ENCODE peak calls at places on chromosomes 13 and 19, in four cellular contexts. Z, D, X and L are unnamed samples.

GRCh38 chr13:101382701-101383100 is 33.6 kb downstream of the NALCN start:
- DNase-seq in D (no peak), X (no peak), Z (no peak), L (no peak)

GRCh38 chr19:33167438-33167837 is 26.7 kb upstream of the LRP3 start:
- DNase-seq in X (no peak), D (no peak), Z (no peak), L (no peak)

GRCh38 chr19:36115453-36116343 is at the start of gene TBCB:
- DNase-seq in D (no peak), X (peak; percentile 89), Z (peak; percentile 78), L (peak; percentile 25)

GRCh38 chr19:39412867-39413268 is 399 bp downstream of the PLEKHG2 start:
- DNase-seq in D (no peak), X (peak; percentile 22), Z (no peak), L (no peak)

GRCh38 chr13:22800726-22801401 is 379.9 kb upstream of the SGCG start:
- DNase-seq in X (no peak), D (peak; percentile 12), Z (no peak), L (no peak)

GRCh38 chr19:34134190-34135032 is 37.9 kb upstream of the LSM14A start:
- DNase-seq in X (peak; percentile 98), D (peak; percentile 56), Z (peak; percentile 91), L (peak; percentile 70)

GRCh38 chr19:18848860-18849661 is 17.3 kb downstream of the UPF1 start:
- DNase-seq in Z (no peak), X (no peak), D (no peak), L (no peak)

GRCh38 chr19:46611791-46612190 is 10.7 kb downstream of the CALM3 start:
- DNase-seq in Z (no peak), X (no peak), D (no peak), L (no peak)

GRCh38 chr13:53873558-53873957 is 844.9 kb downstream of the OLFM4 start:
- DNase-seq in D (no peak), Z (peak; percentile 64), X (no peak), L (no peak)

GRCh38 chr13:113226873-113227272 is 17.5 kb downstream of the CUL4A start:
- DNase-seq in Z (no peak), D (no peak), X (no peak), L (no peak)

GRCh38 chr13:45511310-45512147 is 46.8 kb downstream of the COG3 start:
- DNase-seq in Z (no peak), X (peak; percentile 44), D (peak; percentile 24), L (peak; percentile 72)

GRCh38 chr19:27793128-27793643 is 1419.8 kb downstream of the UQCRFS1 start:
- DNase-seq in D (peak; percentile 61), X (peak; percentile 82), Z (peak; percentile 67), L (peak; percentile 87)

GRCh38 chr13:50320297-50320862 is 305.1 kb downstream of the KCNRG start:
- DNase-seq in Z (no peak), D (no peak), X (no peak), L (peak; percentile 84)

GRCh38 chr13:31012285-31013024 is 80.0 kb downstream of the TEX26 start:
- DNase-seq in D (no peak), Z (no peak), X (peak; percentile 8), L (peak; percentile 3)

GRCh38 chr13:42999491-42999890 is 7.5 kb upstream of the EPSTI1 start:
- DNase-seq in D (no peak), Z (no peak), X (no peak), L (no peak)

GRCh38 chr19:37551123-37551993 is 43.2 kb downstream of the ZNF571 start:
- DNase-seq in Z (peak; percentile 49), X (peak; percentile 63), D (no peak), L (no peak)

GRCh38 chr13:94031609-94032008 is 447.9 kb downstream of the DCT start:
- DNase-seq in Z (no peak), D (no peak), X (no peak), L (no peak)

GRCh38 chr19:2575734-2576481 is 100.0 kb downstream of the GADD45B start:
- DNase-seq in Z (no peak), D (no peak), X (no peak), L (peak; percentile 79)

GRCh38 chr13:104593251-104593576 is 1527.0 kb upstream of the SLC10A2 start:
- DNase-seq in Z (no peak), D (no peak), X (no peak), L (no peak)

GRCh38 chr13:74306496-74306895 is 172.3 kb upstream of the KLF12 start:
- DNase-seq in X (no peak), D (no peak), Z (no peak), L (no peak)

GRCh38 chr13:22897571-22898314 is 283.0 kb upstream of the SGCG start:
- DNase-seq in Z (no peak), X (no peak), D (no peak), L (no peak)

GRCh38 chr13:27171244-27171829 is at the start of gene USP12:
- DNase-seq in D (no peak), Z (peak; percentile 67), X (peak; percentile 48), L (no peak)

GRCh38 chr19:48745208-48745995 is 1.3 kb downstream of the IZUMO1 start:
- DNase-seq in X (peak; percentile 69), D (no peak), Z (peak; percentile 70), L (peak; percentile 51)

DNA sequence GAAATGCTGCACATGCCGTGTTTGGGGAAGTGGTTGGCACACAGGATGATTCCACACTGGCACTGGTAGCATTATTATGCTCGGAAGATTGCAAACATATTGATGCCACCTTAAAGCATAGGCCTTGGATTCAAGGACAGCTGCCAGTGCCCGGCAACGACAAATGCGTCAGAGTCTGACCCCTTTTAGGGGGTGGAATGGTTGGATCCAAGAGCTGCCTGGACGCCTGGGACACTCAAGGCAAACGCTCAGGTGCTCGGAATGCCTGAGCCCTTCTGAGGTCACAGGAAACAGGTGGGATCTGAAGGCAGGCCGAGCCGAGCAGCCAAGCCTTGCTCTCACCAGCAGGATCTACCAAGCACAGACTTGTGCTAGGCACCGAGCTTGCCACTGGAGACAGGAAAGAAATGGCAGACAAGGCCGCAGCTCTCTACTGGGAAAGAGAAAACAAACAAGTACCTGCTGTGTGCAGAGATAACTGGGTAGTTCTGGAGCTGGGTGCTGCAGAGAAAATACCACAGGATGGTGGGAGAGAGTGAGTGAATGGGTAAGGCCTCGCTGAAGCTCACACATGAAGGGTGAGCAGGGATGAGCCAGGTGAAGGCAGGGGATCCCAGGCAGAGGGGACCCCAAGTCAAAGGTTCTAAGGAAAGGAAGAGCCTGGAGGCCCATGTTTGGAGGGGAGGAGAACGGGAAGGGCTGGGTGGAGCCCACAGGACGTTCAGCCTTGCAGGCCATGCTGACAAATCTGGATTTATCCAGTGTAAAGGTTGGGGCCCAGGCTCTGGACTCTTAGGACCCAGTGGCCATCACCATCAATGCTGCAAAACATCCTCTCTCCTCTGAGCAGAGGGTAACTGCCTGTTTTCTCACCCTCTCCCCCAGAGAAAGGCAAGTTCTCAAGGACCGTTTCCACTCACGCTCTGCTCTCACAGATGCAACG is 9.2 kb downstream of the RANBP3 start:
- DNase-seq in Z (peak; percentile 36), D (no peak), X (peak; percentile 48), L (peak; percentile 41)
- TF ChIP-seq CBFB in Z (no peak), D (no peak), X (no peak), L (no peak)

DNA sequence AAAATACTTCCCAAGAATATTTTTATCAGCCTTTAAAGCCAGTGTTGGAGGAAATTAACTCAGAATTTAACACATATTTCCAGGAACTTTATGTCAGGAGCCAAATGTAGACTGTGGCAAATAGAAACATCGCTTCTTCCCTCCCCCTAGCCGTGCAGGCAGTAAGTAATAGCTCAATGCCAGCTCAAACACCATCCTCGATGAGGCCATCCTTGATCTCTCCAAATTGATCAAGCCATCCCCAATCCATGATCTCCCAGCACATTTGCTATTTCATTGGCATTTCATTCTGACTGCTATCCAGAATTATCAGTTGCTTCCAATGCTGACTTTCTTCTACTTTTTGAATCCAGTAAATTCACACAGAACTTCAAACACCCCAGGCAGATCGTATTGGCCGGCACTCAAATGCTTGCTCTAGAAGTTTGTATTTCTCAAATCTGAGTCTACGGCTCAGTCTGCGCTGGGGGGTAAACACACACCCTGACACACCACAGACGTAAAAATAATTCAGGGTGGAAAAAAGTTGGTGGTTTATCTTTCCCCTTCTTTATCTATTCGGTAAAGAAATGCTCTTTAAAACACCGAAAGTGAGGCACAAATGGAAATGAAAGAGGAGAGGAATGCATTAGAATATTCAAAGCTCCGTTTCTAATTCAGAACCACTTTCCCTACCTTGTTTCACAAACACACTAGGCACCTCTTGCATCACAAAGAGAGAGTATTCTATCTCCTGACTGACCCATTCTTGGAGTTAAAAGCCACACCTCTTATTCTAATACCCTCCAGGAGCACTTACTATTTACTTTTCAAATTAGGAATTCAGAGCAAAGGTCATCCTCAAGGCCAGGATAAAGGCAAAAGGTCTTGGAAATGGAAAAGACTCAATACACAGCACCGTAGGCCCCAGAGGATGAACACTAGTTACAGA is 991 bp downstream of the OBI1 start:
- DNase-seq in Z (no peak), X (peak; percentile 22), D (no peak), L (peak; percentile 74)
- TF ChIP-seq CBFB in Z (no peak), X (no peak), D (no peak), L (no peak)

GRCh38 chr19:16623576-16623975 is 4.4 kb downstream of the MED26 start:
- DNase-seq in X (no peak), D (peak; percentile 55), Z (no peak), L (no peak)

GRCh38 chr19:16624236-16624635 is 3.8 kb downstream of the MED26 start:
- DNase-seq in Z (no peak), X (no peak), D (no peak), L (no peak)

GRCh38 chr19:16625183-16625958 is 2.6 kb downstream of the MED26 start:
- DNase-seq in X (no peak), Z (no peak), D (no peak), L (no peak)

GRCh38 chr19:16621165-16621800 is 6.7 kb downstream of the MED26 start:
- DNase-seq in D (no peak), X (no peak), Z (no peak), L (no peak)

DNA sequence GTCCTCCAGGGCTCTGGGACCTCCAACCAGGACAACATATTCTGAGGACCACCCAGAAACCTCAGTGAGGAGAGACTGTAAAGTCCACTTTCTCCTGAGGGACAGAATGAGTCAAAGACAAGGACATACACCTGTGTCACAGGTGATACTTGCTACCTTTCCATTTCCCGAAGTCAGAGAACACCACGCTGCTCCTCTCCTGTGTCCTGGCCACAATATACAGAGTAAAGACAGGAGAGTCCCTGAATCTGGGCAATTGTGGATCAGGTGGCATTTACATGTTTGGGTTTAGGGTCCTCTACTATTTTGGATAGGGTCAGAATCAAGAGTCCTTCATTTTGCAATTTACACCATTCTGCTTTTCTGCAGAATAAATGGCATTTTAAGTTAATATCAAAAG is 4.9 kb downstream of the MED26 start:
- DNase-seq in Z (no peak), D (no peak), X (no peak), L (no peak)
- TF ChIP-seq CBFB in Z (no peak), D (no peak), X (no peak), L (no peak)

GRCh38 chr19:55240713-55241020 is 12.1 kb upstream of the TMEM86B start:
- DNase-seq in X (no peak), D (no peak), Z (no peak), L (no peak)

GRCh38 chr19:55244004-55244680 is 14.7 kb downstream of the PPP6R1 start:
- DNase-seq in X (no peak), Z (no peak), D (no peak), L (no peak)

GRCh38 chr19:55242517-55242916 is 14.0 kb upstream of the TMEM86B start:
- DNase-seq in D (no peak), Z (no peak), X (no peak), L (no peak)

GRCh38 chr19:55241143-55241934 is 12.8 kb upstream of the TMEM86B start:
- DNase-seq in D (no peak), X (no peak), Z (no peak), L (no peak)

GRCh38 chr19:55241935-55242464 is 13.4 kb upstream of the TMEM86B start:
- DNase-seq in X (no peak), D (no peak), Z (no peak), L (no peak)
- TF ChIP-seq CBFB in X (no peak), D (no peak), Z (no peak), L (no peak)